ENCODE peak calls at places on chromosomes 7 and 10, in eight cellular contexts. One of them, this sample, is unnamed.

GRCh38 chr10:97024181-97025073 is 161.3 kb downstream of the SLIT1 start:
- DNase-seq in brain microvascular endothelial cell: peak
- DNase-seq in sigmoid colon: no peak
- DNase-seq in MM.1S: peak
- DNase-seq in ovary: peak
- DNase-seq in GM23338: no peak
- DNase-seq in DND-41: no peak
- DNase-seq in spleen: no peak
- DNase-seq in this sample: no peak

GRCh38 chr10:22605168-22605567 is 109.2 kb downstream of the PIP4K2A start:
- DNase-seq in brain microvascular endothelial cell: no peak
- DNase-seq in sigmoid colon: no peak
- DNase-seq in MM.1S: no peak
- DNase-seq in ovary: no peak
- DNase-seq in GM23338: no peak
- DNase-seq in DND-41: no peak
- DNase-seq in spleen: no peak
- DNase-seq in this sample: peak

GRCh38 chr7:20594023-20594422 is 21.4 kb upstream of the ABCB5 start:
- DNase-seq in brain microvascular endothelial cell: no peak
- DNase-seq in sigmoid colon: no peak
- DNase-seq in MM.1S: no peak
- DNase-seq in ovary: no peak
- DNase-seq in GM23338: no peak
- DNase-seq in DND-41: no peak
- DNase-seq in spleen: no peak
- DNase-seq in this sample: no peak

GRCh38 chr7:132709971-132710567 is 133.8 kb upstream of the PLXNA4 start:
- DNase-seq in brain microvascular endothelial cell: peak
- DNase-seq in sigmoid colon: no peak
- DNase-seq in MM.1S: no peak
- DNase-seq in ovary: no peak
- DNase-seq in GM23338: peak
- DNase-seq in DND-41: no peak
- DNase-seq in spleen: no peak
- DNase-seq in this sample: no peak

GRCh38 chr7:77537136-77537594 is at the start of gene PTPN12:
- DNase-seq in brain microvascular endothelial cell: peak
- DNase-seq in sigmoid colon: peak
- DNase-seq in MM.1S: no peak
- DNase-seq in ovary: peak
- DNase-seq in GM23338: peak
- DNase-seq in DND-41: peak
- DNase-seq in spleen: no peak
- DNase-seq in this sample: peak

GRCh38 chr10:71638577-71639411 is 80.8 kb downstream of the C10orf105 start:
- DNase-seq in brain microvascular endothelial cell: no peak
- DNase-seq in sigmoid colon: no peak
- DNase-seq in MM.1S: no peak
- DNase-seq in ovary: peak
- DNase-seq in GM23338: no peak
- DNase-seq in DND-41: no peak
- DNase-seq in spleen: peak
- DNase-seq in this sample: no peak

GRCh38 chr7:128323489-128324362 is 20.0 kb downstream of the RBM28 start:
- DNase-seq in brain microvascular endothelial cell: no peak
- DNase-seq in sigmoid colon: no peak
- DNase-seq in MM.1S: no peak
- DNase-seq in ovary: no peak
- DNase-seq in GM23338: no peak
- DNase-seq in DND-41: no peak
- DNase-seq in spleen: no peak
- DNase-seq in this sample: no peak

GRCh38 chr7:503575-504111 is 16.0 kb downstream of the PDGFA start:
- DNase-seq in brain microvascular endothelial cell: no peak
- DNase-seq in sigmoid colon: peak
- DNase-seq in MM.1S: no peak
- DNase-seq in ovary: peak
- DNase-seq in GM23338: no peak
- DNase-seq in DND-41: no peak
- DNase-seq in spleen: peak
- DNase-seq in this sample: no peak

GRCh38 chr7:272108-272615 is 17.8 kb upstream of the FOXL3 start:
- DNase-seq in brain microvascular endothelial cell: no peak
- DNase-seq in sigmoid colon: no peak
- DNase-seq in MM.1S: no peak
- DNase-seq in ovary: no peak
- DNase-seq in GM23338: no peak
- DNase-seq in DND-41: no peak
- DNase-seq in spleen: peak
- DNase-seq in this sample: no peak

GRCh38 chr7:27189560-27190283 is 4.7 kb upstream of the HOXA11 start:
- DNase-seq in brain microvascular endothelial cell: no peak
- DNase-seq in sigmoid colon: no peak
- DNase-seq in MM.1S: no peak
- DNase-seq in ovary: peak
- DNase-seq in GM23338: no peak
- DNase-seq in DND-41: no peak
- DNase-seq in spleen: no peak
- DNase-seq in this sample: no peak

GRCh38 chr7:4820968-4821471 is 40.8 kb downstream of the PAPOLB start:
- DNase-seq in brain microvascular endothelial cell: no peak
- DNase-seq in sigmoid colon: peak
- DNase-seq in MM.1S: no peak
- DNase-seq in ovary: no peak
- DNase-seq in GM23338: no peak
- DNase-seq in DND-41: no peak
- DNase-seq in spleen: peak
- DNase-seq in this sample: no peak

GRCh38 chr7:38625866-38626265 is 5.3 kb downstream of the AMPH start:
- DNase-seq in brain microvascular endothelial cell: no peak
- DNase-seq in sigmoid colon: no peak
- DNase-seq in MM.1S: no peak
- DNase-seq in ovary: no peak
- DNase-seq in GM23338: no peak
- DNase-seq in DND-41: no peak
- DNase-seq in spleen: no peak
- DNase-seq in this sample: no peak

GRCh38 chr7:57210212-57210611 is 78.0 kb upstream of the ZNF479 start:
- DNase-seq in brain microvascular endothelial cell: no peak
- DNase-seq in sigmoid colon: no peak
- DNase-seq in MM.1S: no peak
- DNase-seq in ovary: no peak
- DNase-seq in GM23338: no peak
- DNase-seq in DND-41: no peak
- DNase-seq in spleen: peak
- DNase-seq in this sample: no peak

GRCh38 chr7:16223963-16224707 is 197.2 kb downstream of the CRPPA start:
- DNase-seq in brain microvascular endothelial cell: no peak
- DNase-seq in sigmoid colon: no peak
- DNase-seq in MM.1S: no peak
- DNase-seq in ovary: no peak
- DNase-seq in GM23338: no peak
- DNase-seq in DND-41: peak
- DNase-seq in spleen: no peak
- DNase-seq in this sample: no peak

GRCh38 chr10:35592421-35592820 is 12.7 kb upstream of the GJD4 start:
- DNase-seq in brain microvascular endothelial cell: no peak
- DNase-seq in sigmoid colon: no peak
- DNase-seq in MM.1S: no peak
- DNase-seq in ovary: no peak
- DNase-seq in GM23338: no peak
- DNase-seq in DND-41: no peak
- DNase-seq in spleen: no peak
- DNase-seq in this sample: no peak

GRCh38 chr7:2082357-2083038 is 150.2 kb downstream of the MAD1L1 start:
- DNase-seq in brain microvascular endothelial cell: peak
- DNase-seq in sigmoid colon: no peak
- DNase-seq in MM.1S: no peak
- DNase-seq in ovary: peak
- DNase-seq in GM23338: no peak
- DNase-seq in DND-41: no peak
- DNase-seq in spleen: no peak
- DNase-seq in this sample: no peak

GRCh38 chr7:70178787-70179186 is 580.5 kb downstream of the AUTS2 start:
- DNase-seq in brain microvascular endothelial cell: no peak
- DNase-seq in sigmoid colon: no peak
- DNase-seq in MM.1S: no peak
- DNase-seq in ovary: no peak
- DNase-seq in GM23338: no peak
- DNase-seq in DND-41: no peak
- DNase-seq in spleen: no peak
- DNase-seq in this sample: no peak

GRCh38 chr7:40611472-40611871 is 476.7 kb downstream of the SUGCT start:
- DNase-seq in brain microvascular endothelial cell: no peak
- DNase-seq in sigmoid colon: no peak
- DNase-seq in MM.1S: no peak
- DNase-seq in ovary: no peak
- DNase-seq in GM23338: no peak
- DNase-seq in DND-41: no peak
- DNase-seq in spleen: no peak
- DNase-seq in this sample: no peak

GRCh38 chr7:35253182-35253679 is 669 bp downstream of the TBX20 start:
- DNase-seq in brain microvascular endothelial cell: no peak
- DNase-seq in sigmoid colon: no peak
- DNase-seq in MM.1S: no peak
- DNase-seq in ovary: no peak
- DNase-seq in GM23338: no peak
- DNase-seq in DND-41: no peak
- DNase-seq in spleen: no peak
- DNase-seq in this sample: no peak

GRCh38 chr7:131108212-131108980 is 219.3 kb upstream of the MKLN1 start:
- DNase-seq in brain microvascular endothelial cell: peak
- DNase-seq in sigmoid colon: no peak
- DNase-seq in MM.1S: peak
- DNase-seq in ovary: no peak
- DNase-seq in GM23338: no peak
- DNase-seq in DND-41: no peak
- DNase-seq in spleen: peak
- DNase-seq in this sample: no peak

GRCh38 chr10:72126184-72126871 is 38.0 kb upstream of the SPOCK2 start:
- DNase-seq in brain microvascular endothelial cell: peak
- DNase-seq in sigmoid colon: no peak
- DNase-seq in MM.1S: peak
- DNase-seq in ovary: no peak
- DNase-seq in GM23338: peak
- DNase-seq in DND-41: no peak
- DNase-seq in spleen: no peak
- DNase-seq in this sample: no peak

GRCh38 chr10:30495687-30496086 is 61.7 kb downstream of the MAP3K8 start:
- DNase-seq in brain microvascular endothelial cell: no peak
- DNase-seq in sigmoid colon: no peak
- DNase-seq in MM.1S: no peak
- DNase-seq in ovary: no peak
- DNase-seq in GM23338: no peak
- DNase-seq in DND-41: no peak
- DNase-seq in spleen: no peak
- DNase-seq in this sample: no peak

GRCh38 chr10:24382979-24383663 is 174.2 kb downstream of the KIAA1217 start:
- DNase-seq in brain microvascular endothelial cell: peak
- DNase-seq in sigmoid colon: no peak
- DNase-seq in MM.1S: no peak
- DNase-seq in ovary: no peak
- DNase-seq in GM23338: peak
- DNase-seq in DND-41: no peak
- DNase-seq in spleen: no peak
- DNase-seq in this sample: no peak

GRCh38 chr10:26739087-26739631 is 41.7 kb downstream of the PDSS1 start:
- DNase-seq in brain microvascular endothelial cell: no peak
- DNase-seq in sigmoid colon: no peak
- DNase-seq in MM.1S: peak
- DNase-seq in ovary: no peak
- DNase-seq in GM23338: no peak
- DNase-seq in DND-41: no peak
- DNase-seq in spleen: no peak
- DNase-seq in this sample: no peak

GRCh38 chr7:105677803-105678583 is 96.7 kb upstream of the EFCAB10 start:
- DNase-seq in brain microvascular endothelial cell: no peak
- DNase-seq in sigmoid colon: no peak
- DNase-seq in MM.1S: no peak
- DNase-seq in ovary: no peak
- DNase-seq in GM23338: no peak
- DNase-seq in DND-41: peak
- DNase-seq in spleen: peak
- DNase-seq in this sample: peak

DNA sequence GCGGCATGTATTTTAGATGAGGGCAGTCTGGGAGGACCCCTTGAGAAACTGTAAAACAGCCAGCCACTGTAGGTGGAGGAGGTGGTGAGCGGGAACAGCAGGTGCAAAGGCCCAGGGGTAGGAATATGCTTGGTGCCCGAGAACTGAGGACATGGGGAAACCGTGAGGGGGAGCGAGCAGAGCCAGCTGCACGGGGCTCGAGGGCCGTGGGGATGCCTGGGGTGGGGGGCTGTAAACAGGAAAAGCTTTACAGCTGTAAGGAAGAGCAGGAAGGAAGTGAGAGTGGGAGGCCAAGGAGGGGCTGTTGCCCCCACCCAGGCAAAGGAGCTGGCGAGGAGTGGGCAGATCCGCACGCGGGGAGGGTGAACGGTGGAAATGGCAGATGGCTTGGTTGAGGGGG is 34.3 kb downstream of the ZMIZ1 start:
- DNase-seq in brain microvascular endothelial cell: no peak
- DNase-seq in sigmoid colon: no peak
- DNase-seq in MM.1S: no peak
- DNase-seq in ovary: no peak
- DNase-seq in GM23338: no peak
- DNase-seq in DND-41: peak
- DNase-seq in spleen: peak
- DNase-seq in this sample: no peak
- H3K27ac ChIP-seq in brain microvascular endothelial cell: no peak
- H3K27ac ChIP-seq in sigmoid colon: peak
- H3K27ac ChIP-seq in MM.1S: no peak
- H3K27ac ChIP-seq in ovary: peak
- H3K27ac ChIP-seq in GM23338: no peak
- H3K27ac ChIP-seq in DND-41: peak
- H3K27ac ChIP-seq in spleen: peak
- H3K27ac ChIP-seq in this sample: no peak

GRCh38 chr7:73612598-73613269 is 11.6 kb downstream of the MLXIPL start:
- DNase-seq in brain microvascular endothelial cell: peak
- DNase-seq in sigmoid colon: no peak
- DNase-seq in MM.1S: no peak
- DNase-seq in ovary: no peak
- DNase-seq in GM23338: peak
- DNase-seq in DND-41: no peak
- DNase-seq in spleen: no peak
- DNase-seq in this sample: no peak
- TF ChIP-seq CTCF in brain microvascular endothelial cell: peak
- TF ChIP-seq CTCF in sigmoid colon: no peak
- TF ChIP-seq CTCF in MM.1S: no peak
- TF ChIP-seq CTCF in ovary: no peak
- TF ChIP-seq CTCF in GM23338: peak
- TF ChIP-seq CTCF in DND-41: no peak
- TF ChIP-seq CTCF in spleen: no peak
- TF ChIP-seq CTCF in this sample: no peak

GRCh38 chr10:114652402-114653368 is 5.4 kb downstream of the ABLIM1 start:
- DNase-seq in brain microvascular endothelial cell: no peak
- DNase-seq in sigmoid colon: no peak
- DNase-seq in MM.1S: no peak
- DNase-seq in ovary: no peak
- DNase-seq in GM23338: no peak
- DNase-seq in DND-41: no peak
- DNase-seq in spleen: no peak
- DNase-seq in this sample: no peak
- H3K27ac ChIP-seq in brain microvascular endothelial cell: no peak
- H3K27ac ChIP-seq in sigmoid colon: peak
- H3K27ac ChIP-seq in MM.1S: no peak
- H3K27ac ChIP-seq in ovary: no peak
- H3K27ac ChIP-seq in GM23338: no peak
- H3K27ac ChIP-seq in DND-41: no peak
- H3K27ac ChIP-seq in spleen: no peak
- H3K27ac ChIP-seq in this sample: no peak

GRCh38 chr7:6271091-6271658 is 1.2 kb downstream of the CYTH3 start:
- DNase-seq in brain microvascular endothelial cell: no peak
- DNase-seq in sigmoid colon: peak
- DNase-seq in MM.1S: no peak
- DNase-seq in ovary: peak
- DNase-seq in GM23338: peak
- DNase-seq in DND-41: no peak
- DNase-seq in spleen: peak
- DNase-seq in this sample: peak
- TF ChIP-seq CTCF in brain microvascular endothelial cell: peak
- TF ChIP-seq CTCF in sigmoid colon: peak
- TF ChIP-seq CTCF in MM.1S: no peak
- TF ChIP-seq CTCF in ovary: peak
- TF ChIP-seq CTCF in GM23338: no peak
- TF ChIP-seq CTCF in DND-41: peak
- TF ChIP-seq CTCF in spleen: no peak
- TF ChIP-seq CTCF in this sample: no peak

This sample was measured in HL-60.